ENCODE peak calls at places on chromosome 7, in nine cellular contexts. B is CD8-positive, alpha-beta T cell; C is tibial nerve; M is IMR-90; T is psoas muscle; P is neuronal stem cell; K is OCI-LY7; I is adrenal gland; Z is SJSA1. N is an unnamed sample.

GRCh38 chr7:101650579-101651081 is 21.5 kb upstream of the MYL10 start:
- DNase-seq in B (no peak), P (no peak), C (no peak), K (peak; percentile 62), Z (no peak), T (no peak), I (no peak), M (no peak), N (no peak)

GRCh38 chr7:50662996-50663395 is 97.8 kb upstream of the DDC start:
- DNase-seq in C (no peak), T (no peak), K (no peak), B (no peak), P (no peak), I (no peak), Z (peak; percentile 26), M (no peak), N (no peak)

GRCh38 chr7:26061340-26062239 is 90.4 kb upstream of the NFE2L3 start:
- DNase-seq in T (peak; percentile 45), I (peak; percentile 74), B (peak; percentile 80), P (peak; percentile 56), K (peak; percentile 75), Z (peak; percentile 56), M (peak; percentile 7), C (peak; percentile 83), N (peak; percentile 60)

GRCh38 chr7:22364910-22365309 is 8.0 kb upstream of the RAPGEF5 start:
- DNase-seq in K (no peak), B (no peak), P (no peak), Z (no peak), M (no peak), I (no peak), C (no peak), T (no peak), N (no peak)

GRCh38 chr7:103695496-103695895 is 249.5 kb upstream of the SLC26A5 start:
- DNase-seq in Z (no peak), B (no peak), K (no peak), C (no peak), I (no peak), M (no peak), T (no peak), P (no peak), N (no peak)

GRCh38 chr7:157613575-157614322 is 276.9 kb downstream of the DNAJB6 start:
- DNase-seq in I (no peak), B (no peak), K (no peak), C (no peak), P (no peak), Z (no peak), M (no peak), T (no peak), N (no peak)

GRCh38 chr7:144398911-144399310 is 4.6 kb downstream of the NOBOX start:
- DNase-seq in B (no peak), M (no peak), P (no peak), I (no peak), T (no peak), K (no peak), C (no peak), Z (no peak), N (no peak)

GRCh38 chr7:139731802-139732470 is 45.9 kb downstream of the HIPK2 start:
- DNase-seq in P (no peak), C (peak; percentile 86), K (no peak), I (peak; percentile 94), T (peak; percentile 88), Z (peak; percentile 89), B (no peak), M (peak; percentile 83), N (no peak)

GRCh38 chr7:30163231-30163894 is 28.6 kb downstream of the MTURN start:
- DNase-seq in M (no peak), B (peak; percentile 34), I (no peak), Z (peak; percentile 79), K (peak; percentile 18), T (no peak), C (no peak), P (no peak), N (no peak)

GRCh38 chr7:79308176-79308575 is 145.3 kb downstream of the MAGI2 start:
- DNase-seq in Z (no peak), T (no peak), B (no peak), K (no peak), C (peak; percentile 36), M (no peak), P (no peak), I (peak; percentile 26), N (no peak)

GRCh38 chr7:134724606-134725005 is 54.8 kb upstream of the CALD1 start:
- DNase-seq in B (no peak), Z (no peak), T (no peak), C (no peak), M (peak; percentile 54), P (no peak), K (peak; percentile 19), I (no peak), N (no peak)

GRCh38 chr7:36280840-36281812 is 108.5 kb upstream of the ANLN start:
- DNase-seq in K (no peak), I (peak; percentile 83), M (peak; percentile 90), B (no peak), T (peak; percentile 72), C (peak; percentile 65), Z (peak; percentile 76), P (no peak), N (no peak)

GRCh38 chr7:28017372-28017771 is 163.2 kb downstream of the JAZF1 start:
- DNase-seq in P (no peak), C (no peak), K (no peak), T (no peak), M (peak; percentile 55), B (no peak), I (peak; percentile 38), Z (no peak), N (no peak)

GRCh38 chr7:123397746-123398145 is 136.6 kb downstream of the IQUB start:
- DNase-seq in Z (no peak), K (no peak), P (no peak), B (no peak), T (no peak), C (no peak), I (no peak), M (no peak), N (no peak)

GRCh38 chr7:143375298-143376034 is 5.7 kb upstream of the ZYX start:
- DNase-seq in B (peak; percentile 64), P (no peak), T (no peak), Z (no peak), M (no peak), I (no peak), C (no peak), K (peak; percentile 40), N (no peak)

GRCh38 chr7:111630862-111631261 is 68.6 kb upstream of the IMMP2L start:
- DNase-seq in K (no peak), T (no peak), P (no peak), I (no peak), C (no peak), Z (no peak), M (no peak), B (no peak), N (no peak)

GRCh38 chr7:134589491-134589941 is 40.6 kb downstream of the AKR1B15 start:
- DNase-seq in P (no peak), T (no peak), I (peak; percentile 62), M (peak; percentile 17), Z (no peak), B (no peak), C (no peak), K (no peak), N (no peak)

GRCh38 chr7:87188930-87189329 is 30.6 kb downstream of the TMEM243 start:
- DNase-seq in C (no peak), T (no peak), I (no peak), P (no peak), K (no peak), Z (no peak), M (no peak), B (no peak), N (no peak)

GRCh38 chr7:87187120-87187519 is 32.4 kb downstream of the TMEM243 start:
- DNase-seq in I (no peak), P (no peak), M (no peak), Z (no peak), C (no peak), T (no peak), B (no peak), K (no peak), N (no peak)

GRCh38 chr7:87192784-87193487 is 26.6 kb downstream of the TMEM243 start:
- DNase-seq in Z (no peak), P (no peak), M (no peak), K (no peak), T (no peak), B (no peak), I (no peak), C (no peak), N (no peak)

GRCh38 chr7:87193912-87194311 is 25.6 kb downstream of the TMEM243 start:
- DNase-seq in I (no peak), C (no peak), Z (no peak), P (no peak), M (no peak), B (no peak), K (no peak), T (no peak), N (no peak)

GRCh38 chr7:87190806-87191205 is 28.7 kb downstream of the TMEM243 start:
- DNase-seq in T (no peak), M (peak; percentile 2), Z (no peak), C (no peak), P (no peak), I (no peak), K (no peak), B (no peak), N (no peak)
- H3K36me3 ChIP-seq in T (peaks cover 100% of the 10 kb centered on the region), M (peaks cover 42% of the 10 kb centered on the region), Z (peaks cover 100% of the 10 kb centered on the region), C (peaks cover 19% of the 10 kb centered on the region), P (peaks cover 30% of the 10 kb centered on the region), I (no peaks in the 10 kb centered on the region), K (peaks cover 100% of the 10 kb centered on the region), B (peaks cover 40% of the 10 kb centered on the region), N (peaks cover 23% of the 10 kb centered on the region)

GRCh38 chr7:119706608-119707007 is 566.4 kb upstream of the KCND2 start:
- DNase-seq in Z (no peak), T (no peak), P (no peak), B (no peak), I (no peak), C (no peak), M (no peak), K (no peak), N (no peak)
- H3K27ac ChIP-seq in Z (no peak overlapping the region), T (no peak overlapping the region), P (no peak overlapping the region), B (no peak overlapping the region), I (no peak overlapping the region), C (no peak overlapping the region), M (no peak overlapping the region), K (no peak overlapping the region), N (no peak overlapping the region)

GRCh38 chr7:130274983-130275649 is 8.5 kb downstream of the CPA2 start:
- DNase-seq in I (no peak), T (no peak), P (no peak), M (no peak), C (no peak), B (no peak), Z (no peak), K (no peak), N (no peak)
- H3K4me1 ChIP-seq in I (peaks cover 4% of the 10 kb centered on the region), T (peaks cover 5% of the 10 kb centered on the region), P (peaks cover 22% of the 10 kb centered on the region), M (peaks cover 16% of the 10 kb centered on the region), C (no peaks in the 10 kb centered on the region), B (peaks cover 12% of the 10 kb centered on the region), Z (no peaks in the 10 kb centered on the region), K (no peaks in the 10 kb centered on the region), N (peaks cover 2% of the 10 kb centered on the region)

DNA sequence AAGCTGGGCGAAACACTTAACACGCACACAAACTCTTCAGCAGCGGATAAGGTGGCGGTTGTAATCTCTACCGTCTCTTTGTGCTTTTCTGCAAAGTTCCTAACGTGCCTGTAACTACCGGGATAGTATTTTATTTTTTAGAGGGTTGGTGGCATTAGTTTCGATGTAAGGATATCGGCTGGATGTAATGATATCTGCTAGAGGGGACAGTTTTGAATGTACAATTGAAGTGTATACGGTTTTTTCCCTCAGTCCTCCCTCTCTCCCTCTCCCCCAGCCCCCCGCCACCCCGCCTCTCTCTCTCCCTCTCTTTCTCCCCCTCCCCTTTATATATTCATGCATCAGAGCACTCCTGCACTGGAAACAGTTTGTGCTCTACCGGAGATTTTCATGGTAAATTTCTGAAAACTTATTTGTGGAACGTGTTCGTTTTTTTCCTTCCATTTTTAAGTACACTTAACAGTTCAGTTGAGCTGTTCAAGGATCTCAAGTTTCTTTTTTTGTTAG is 1.6 kb downstream of the GLCCI1 start:
- DNase-seq in P (peak; percentile 14), Z (no peak), B (no peak), T (no peak), C (no peak), I (no peak), K (peak; percentile 42), M (no peak), N (no peak)
- H3K36me3 ChIP-seq in P (no peaks in the 10 kb centered on the region), Z (peaks cover 3% of the 10 kb centered on the region), B (no peaks in the 10 kb centered on the region), T (no peaks in the 10 kb centered on the region), C (no peaks in the 10 kb centered on the region), I (no peaks in the 10 kb centered on the region), K (peaks cover 12% of the 10 kb centered on the region), M (no peaks in the 10 kb centered on the region), N (no peaks in the 10 kb centered on the region)

N was measured in iPS DF 6.9.